ENCODE peak calls at places on chromosomes 6 and 20, in four cellular contexts. C is A549, I is thoracic aorta, J is tibial nerve. E is an unnamed sample.

GRCh38 chr6:158413814-158414563 is 101.7 kb downstream of the TULP4 start:
- DNase-seq in C (no peak), I (no peak), J (no peak), E (no peak)

GRCh38 chr20:1803216-1804128 is 91.7 kb upstream of the SIRPA start:
- DNase-seq in C (no peak), I (no peak), J (no peak), E (peak; percentile 94)

GRCh38 chr20:63246490-63247284 is 7.6 kb downstream of the NKAIN4 start:
- DNase-seq in C (no peak), I (no peak), J (no peak), E (no peak)

GRCh38 chr20:58903636-58904035 is 51.1 kb downstream of the GNAS start:
- DNase-seq in C (no peak), I (no peak), J (no peak), E (no peak)

GRCh38 chr6:103122766-103123601 is 1729.5 kb downstream of the GRIK2 start:
- DNase-seq in C (peak; percentile 56), I (no peak), J (no peak), E (peak; percentile 50)

GRCh38 chr6:91788501-91788900 is 1201.6 kb upstream of the MAP3K7 start:
- DNase-seq in C (no peak), I (no peak), J (no peak), E (no peak)

GRCh38 chr6:14333556-14334305 is 216.2 kb downstream of the CD83 start:
- DNase-seq in C (no peak), I (no peak), J (no peak), E (no peak)

GRCh38 chr6:57013501-57013900 is 33.0 kb upstream of the KIAA1586 start:
- DNase-seq in C (no peak), I (no peak), J (no peak), E (no peak)

GRCh38 chr20:6008254-6008653 is 45.6 kb downstream of the LRRN4 start:
- DNase-seq in C (peak; percentile 78), I (peak; percentile 50), J (peak; percentile 28), E (peak; percentile 61)

GRCh38 chr20:48163521-48163920 is 378.2 kb upstream of the SULF2 start:
- DNase-seq in C (no peak), I (no peak), J (no peak), E (no peak)

GRCh38 chr6:159267165-159267564 is 98.0 kb downstream of the FNDC1 start:
- DNase-seq in C (no peak), I (no peak), J (no peak), E (no peak)

GRCh38 chr6:62285612-62286469 is at the start of gene KHDRBS2:
- DNase-seq in C (peak; percentile 24), I (peak; percentile 7), J (peak; percentile 56), E (peak; percentile 91)

GRCh38 chr6:28167068-28167467 is 25.4 kb downstream of the ZKSCAN8 start:
- DNase-seq in C (no peak), I (no peak), J (no peak), E (no peak)

GRCh38 chr6:61977951-61978350 is 308.1 kb downstream of the KHDRBS2 start:
- DNase-seq in C (no peak), I (no peak), J (no peak), E (no peak)

GRCh38 chr6:134506162-134506561 is 188.2 kb upstream of the SGK1 start:
- DNase-seq in C (no peak), I (no peak), J (no peak), E (no peak)

GRCh38 chr6:77926198-77926752 is 273.4 kb downstream of the MEI4 start:
- DNase-seq in C (no peak), I (no peak), J (no peak), E (no peak)

GRCh38 chr6:15561447-15562199 is 101.2 kb downstream of the DTNBP1 start:
- DNase-seq in C (no peak), I (no peak), J (no peak), E (no peak)

GRCh38 chr6:134199848-134200606 is 117.9 kb downstream of the SGK1 start:
- DNase-seq in C (no peak), I (no peak), J (no peak), E (no peak)

GRCh38 chr6:27503436-27504030 is 30.6 kb upstream of the ZNF184 start:
- DNase-seq in C (peak; percentile 80), I (no peak), J (peak; percentile 31), E (no peak)

GRCh38 chr20:41476446-41476845 is 109.8 kb upstream of the EMILIN3 start:
- DNase-seq in C (no peak), I (no peak), J (no peak), E (no peak)

GRCh38 chr6:96075826-96076225 is 60.1 kb downstream of the FUT9 start:
- DNase-seq in C (no peak), I (no peak), J (no peak), E (no peak)

GRCh38 chr6:36827261-36828079 is 11.8 kb downstream of the CPNE5 start:
- DNase-seq in C (no peak), I (no peak), J (no peak), E (peak; percentile 59)

GRCh38 chr6:139790527-139790926 is 416.1 kb upstream of the CITED2 start:
- DNase-seq in C (no peak), I (no peak), J (no peak), E (no peak)

GRCh38 chr6:23650676-23651075 is 475.3 kb upstream of the NRSN1 start:
- DNase-seq in C (no peak), I (no peak), J (no peak), E (no peak)

GRCh38 chr6:56051199-56051598 is 175.8 kb upstream of the BMP5 start:
- DNase-seq in C (no peak), I (no peak), J (no peak), E (no peak)

GRCh38 chr6:121857551-121857950 is 422.1 kb downstream of the GJA1 start:
- DNase-seq in C (no peak), I (no peak), J (no peak), E (no peak)

GRCh38 chr20:15612746-15613145 is 960.5 kb downstream of the KIF16B start:
- DNase-seq in C (no peak), I (no peak), J (no peak), E (no peak)

GRCh38 chr20:64101731-64102621 is 5.4 kb downstream of the NPBWR2 start:
- DNase-seq in C (peak; percentile 41), I (no peak), J (no peak), E (peak; percentile 89)

GRCh38 chr20:62487564-62488086 is 11.8 kb upstream of the GATA5 start:
- DNase-seq in C (no peak), I (no peak), J (no peak), E (no peak)

GRCh38 chr20:63520594-63520938 is at the start of gene PPDPF:
- DNase-seq in C (peak; percentile 81), I (no peak), J (peak; percentile 70), E (peak; percentile 95)

GRCh38 chr6:113526995-113527394 is 330.1 kb upstream of the MARCKS start:
- DNase-seq in C (no peak), I (no peak), J (no peak), E (no peak)

GRCh38 chr6:113529191-113529590 is 328.0 kb upstream of the MARCKS start:
- DNase-seq in C (no peak), I (no peak), J (no peak), E (no peak)

GRCh38 chr6:113529879-113530278 is 327.3 kb upstream of the MARCKS start:
- DNase-seq in C (no peak), I (no peak), J (no peak), E (no peak)

GRCh38 chr6:113522376-113522775 is 334.8 kb upstream of the MARCKS start:
- DNase-seq in C (no peak), I (no peak), J (no peak), E (no peak)

GRCh38 chr6:113526553-113526952 is 330.6 kb upstream of the MARCKS start:
- DNase-seq in C (no peak), I (no peak), J (no peak), E (no peak)
- TF ChIP-seq CTCF in C (no peak), I (no peak), J (no peak), E (no peak)

DNA sequence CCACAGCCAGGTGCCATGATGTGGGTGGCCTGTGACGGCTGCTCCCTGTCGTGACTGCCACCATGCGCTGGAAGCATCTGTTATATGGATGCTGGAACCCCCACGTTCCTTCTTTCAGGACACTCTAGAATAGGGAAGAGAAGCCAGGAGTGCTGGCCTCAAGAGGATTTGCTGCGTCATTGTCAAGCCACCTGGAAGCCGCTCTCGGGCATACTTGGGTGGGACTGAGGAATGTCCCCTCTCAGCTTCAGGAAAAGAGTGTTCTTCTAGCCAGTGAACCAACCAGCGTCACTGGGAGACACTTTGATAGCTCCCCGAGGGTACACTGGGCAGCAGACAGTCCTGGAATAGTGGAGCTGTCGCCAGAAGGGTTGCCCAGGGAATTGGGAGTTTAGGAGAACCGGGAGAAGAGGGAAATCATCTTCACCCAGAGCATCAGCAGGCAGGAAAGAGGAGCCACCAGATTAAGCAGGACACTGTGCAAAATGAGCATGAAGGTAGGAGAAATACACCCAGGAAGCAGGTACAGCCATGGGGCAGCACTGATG is 130.8 kb upstream of the SASH1 start:
- DNase-seq in C (no peak), I (no peak), J (no peak), E (no peak)
- H3K27ac ChIP-seq in C (no peak overlapping the region), I (no peak overlapping the region), J (no peak overlapping the region), E (no peak overlapping the region)

GRCh38 chr6:31394381-31394780 is 9.0 kb upstream of the MICA start:
- DNase-seq in C (no peak), I (no peak), J (no peak), E (no peak)
- TF ChIP-seq CTCF in C (no peak), I (no peak), J (no peak), E (no peak)

DNA sequence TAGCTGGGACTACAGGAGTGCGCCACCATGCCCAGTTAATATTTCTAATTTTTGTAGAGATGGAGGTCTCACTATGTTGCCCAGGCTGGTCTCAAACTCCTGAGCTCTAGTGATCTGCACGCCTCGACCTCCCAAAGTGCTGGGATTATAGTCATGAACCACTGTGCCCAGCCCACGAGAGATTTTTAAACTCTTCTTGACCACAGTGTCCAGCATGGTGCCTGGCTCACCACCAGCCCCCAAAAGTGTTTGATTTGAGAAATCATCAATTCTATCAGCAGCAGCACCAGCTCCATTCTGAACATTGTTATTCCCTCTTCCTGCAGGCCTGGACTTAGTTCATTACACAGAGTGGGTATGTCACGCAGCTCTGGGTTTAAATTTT is 2.4 kb upstream of the TGM2 start:
- DNase-seq in C (no peak), I (no peak), J (no peak), E (no peak)
- H3K27ac ChIP-seq in C (peak overlapping the region; percentile 91), I (peak overlapping the region; percentile 83), J (no peak overlapping the region), E (peak overlapping the region; percentile 93)

GRCh38 chr6:63819831-63820230 is 184.2 kb downstream of the PHF3 start:
- DNase-seq in C (no peak), I (no peak), J (no peak), E (no peak)

GRCh38 chr6:63814459-63814858 is 178.9 kb downstream of the PHF3 start:
- DNase-seq in C (no peak), I (no peak), J (no peak), E (no peak)

GRCh38 chr6:63816401-63816975 is 180.9 kb downstream of the PHF3 start:
- DNase-seq in C (no peak), I (no peak), J (no peak), E (no peak)

GRCh38 chr6:63817492-63818050 is 182.0 kb downstream of the PHF3 start:
- DNase-seq in C (no peak), I (no peak), J (no peak), E (no peak)

GRCh38 chr6:63816979-63817436 is 181.4 kb downstream of the PHF3 start:
- DNase-seq in C (peak; percentile 20), I (no peak), J (no peak), E (no peak)
- TF ChIP-seq CTCF in C (no peak), I (no peak), J (no peak), E (no peak)

E was measured in left lung.